ENCODE peak calls at places on chromosomes 6 and 20, in eight cellular contexts. M, L, T, W, P, F, Y and X are unnamed samples.

GRCh38 chr6:166767191-166767590 is 140.1 kb upstream of the RPS6KA2 start:
- DNase-seq in P (no peak), W (no peak), T (no peak), F (no peak), Y (no peak), M (no peak), L (peak; percentile 26), X (no peak)

GRCh38 chr6:132910759-132911158 is 96.4 kb downstream of the RPS12 start:
- DNase-seq in M (no peak), T (no peak), W (no peak), L (no peak), P (no peak), F (no peak), Y (no peak), X (no peak)

GRCh38 chr6:39411465-39411864 is 89.0 kb upstream of the KCNK16 start:
- DNase-seq in P (peak; percentile 83), Y (no peak), L (no peak), T (no peak), F (no peak), M (no peak), W (peak; percentile 40), X (no peak)

GRCh38 chr6:3046295-3046694 is 22.0 kb upstream of the RIPK1 start:
- DNase-seq in Y (no peak), P (no peak), T (no peak), L (no peak), M (no peak), W (no peak), F (no peak), X (no peak)

GRCh38 chr6:56143796-56144195 is 103.6 kb downstream of the COL21A1 start:
- DNase-seq in F (no peak), P (peak; percentile 49), Y (no peak), L (no peak), W (no peak), T (no peak), M (no peak), X (no peak)

GRCh38 chr6:128500017-128500416 is 20.4 kb downstream of the PTPRK start:
- DNase-seq in F (no peak), T (no peak), M (no peak), P (no peak), Y (no peak), W (no peak), L (no peak), X (no peak)

GRCh38 chr6:149438855-149439254 is 38.8 kb downstream of the SUMO4 start:
- DNase-seq in F (no peak), Y (no peak), W (no peak), P (no peak), L (no peak), M (no peak), T (no peak), X (no peak)

GRCh38 chr20:59850018-59850641 is 83.3 kb downstream of the SYCP2 start:
- DNase-seq in W (peak; percentile 42), Y (no peak), T (no peak), F (no peak), L (no peak), M (no peak), P (peak; percentile 15), X (no peak)

GRCh38 chr6:158645064-158646022 is 800 bp upstream of the DYNLT1 start:
- DNase-seq in T (no peak), L (no peak), P (no peak), F (peak; percentile 6), Y (no peak), M (peak; percentile 50), W (no peak), X (no peak)

GRCh38 chr6:34272022-34272926 is 23.5 kb upstream of the SMIM29 start:
- DNase-seq in L (no peak), M (no peak), Y (no peak), P (no peak), T (no peak), W (peak; percentile 42), F (no peak), X (no peak)

GRCh38 chr6:154857529-154857928 is 124.3 kb downstream of the SCAF8 start:
- DNase-seq in M (no peak), P (no peak), T (no peak), F (no peak), Y (no peak), L (no peak), W (no peak), X (no peak)

GRCh38 chr6:138622967-138623366 is 123.7 kb upstream of the NHSL1 start:
- DNase-seq in W (no peak), F (no peak), P (peak; percentile 40), Y (no peak), L (no peak), T (no peak), M (no peak), X (no peak)

GRCh38 chr6:95593025-95593424 is 15.7 kb downstream of the MANEA start:
- DNase-seq in W (peak; percentile 7), P (no peak), T (no peak), Y (no peak), F (no peak), M (no peak), L (peak; percentile 79), X (peak; percentile 18)

GRCh38 chr20:40634891-40635290 is 54.1 kb downstream of the MAFB start:
- DNase-seq in M (peak; percentile 22), P (no peak), Y (no peak), F (no peak), L (no peak), W (no peak), T (no peak), X (no peak)

GRCh38 chr20:15942130-15942529 is 631.1 kb downstream of the KIF16B start:
- DNase-seq in F (no peak), W (peak; percentile 27), L (no peak), Y (no peak), P (peak; percentile 86), M (no peak), T (no peak), X (no peak)

GRCh38 chr20:34250005-34250404 is 8.8 kb downstream of the ASIP start:
- DNase-seq in T (no peak), L (no peak), P (no peak), Y (no peak), M (no peak), F (no peak), W (no peak), X (no peak)

GRCh38 chr20:38120625-38120988 is 44.5 kb downstream of the TGM2 start:
- DNase-seq in L (no peak), Y (no peak), F (no peak), P (no peak), W (no peak), M (peak; percentile 12), T (no peak), X (no peak)

GRCh38 chr6:110529355-110529754 is 52.9 kb upstream of the SLC22A16 start:
- DNase-seq in F (no peak), M (no peak), T (no peak), Y (no peak), W (peak; percentile 31), L (no peak), P (peak; percentile 86), X (no peak)

GRCh38 chr6:137867685-137868509 is 838 bp downstream of the TNFAIP3 start:
- DNase-seq in L (no peak), M (peak; percentile 63), P (no peak), F (no peak), Y (no peak), W (no peak), T (no peak), X (no peak)

GRCh38 chr6:161453558-161453957 is 179.7 kb upstream of the AGPAT4 start:
- DNase-seq in Y (no peak), L (no peak), T (no peak), M (no peak), W (no peak), P (no peak), F (no peak), X (no peak)

GRCh38 chr20:47066484-47067270 is 172.0 kb downstream of the EYA2 start:
- DNase-seq in Y (no peak), F (no peak), T (no peak), M (no peak), W (no peak), P (no peak), L (no peak), X (no peak)

GRCh38 chr6:42403415-42403814 is 48.3 kb downstream of the TRERF1 start:
- DNase-seq in L (no peak), W (no peak), Y (no peak), T (no peak), P (no peak), M (peak; percentile 57), F (no peak), X (no peak)